ENCODE peak calls at places on chromosomes 13 and 19, in seven cellular contexts. P is PC-3, O is esophagus squamous epithelium, Q is endothelial cell of umbilical vein, U is cardiac muscle cell, I is mammary epithelial cell, L is testis. R is an unnamed sample. For H3K4me1, the result is how much of the 10 kb centered on the place peaks cover.

GRCh38 chr13:100828226-100828625 is 153.6 kb upstream of the TMTC4 start:
- DNase-seq in O (no peak), L (no peak), U (peak), P (no peak), Q (no peak), I (no peak), R (no peak)

GRCh38 chr13:48154671-48155070 is 59.8 kb upstream of the MED4 start:
- DNase-seq in P (no peak), Q (no peak), U (no peak), O (no peak), L (no peak), I (no peak), R (no peak)

GRCh38 chr13:40981361-40981760 is 37.8 kb downstream of the ELF1 start:
- DNase-seq in P (no peak), U (peak), L (no peak), I (no peak), O (no peak), Q (peak), R (no peak)

GRCh38 chr19:6743714-6744380 is 4.4 kb downstream of the TRIP10 start:
- DNase-seq in O (no peak), U (no peak), P (peak), L (no peak), Q (no peak), I (no peak), R (no peak)

GRCh38 chr19:50311723-50312635 is 17.2 kb downstream of the KCNC3 start:
- DNase-seq in I (no peak), U (peak), Q (no peak), O (no peak), L (peak), P (peak), R (no peak)

GRCh38 chr13:33174491-33174890 is 111.1 kb downstream of the STARD13 start:
- DNase-seq in Q (no peak), L (no peak), P (no peak), O (no peak), U (no peak), I (no peak), R (no peak)

GRCh38 chr19:624433-625109 is 8.8 kb downstream of the POLRMT start:
- DNase-seq in Q (no peak), O (no peak), U (no peak), P (no peak), L (no peak), I (no peak), R (no peak)

GRCh38 chr13:113489549-113490495 is 689 bp downstream of the DCUN1D2 start:
- DNase-seq in Q (peak), L (peak), P (peak), I (peak), O (no peak), U (peak), R (no peak)

GRCh38 chr13:58587183-58587582 is 955.6 kb downstream of the PCDH17 start:
- DNase-seq in L (no peak), Q (no peak), I (no peak), O (no peak), P (no peak), U (no peak), R (no peak)

GRCh38 chr13:29459818-29460335 is 135.6 kb downstream of the SLC7A1 start:
- DNase-seq in L (no peak), Q (no peak), P (no peak), U (no peak), I (peak), O (no peak), R (no peak)

GRCh38 chr19:405138-405965 is 3.6 kb downstream of the C2CD4C start:
- DNase-seq in L (no peak), U (no peak), P (no peak), Q (no peak), I (no peak), O (no peak), R (no peak)

GRCh38 chr19:49309087-49309486 is 15.9 kb downstream of the SLC6A16 start:
- DNase-seq in P (no peak), I (no peak), U (no peak), Q (no peak), O (no peak), L (no peak), R (no peak)

GRCh38 chr13:77868717-77869116 is 49.9 kb downstream of the EDNRB start:
- DNase-seq in I (peak), L (no peak), U (no peak), O (no peak), Q (peak), P (peak), R (no peak)

GRCh38 chr13:76336889-76337844 is 549.0 kb downstream of the KCTD12 start:
- DNase-seq in P (no peak), Q (no peak), O (no peak), U (no peak), L (no peak), I (no peak), R (no peak)

GRCh38 chr13:19157461-19157860 is 24.2 kb downstream of the TUBA3C start:
- DNase-seq in O (no peak), Q (no peak), U (no peak), P (no peak), L (no peak), I (no peak), R (no peak)

GRCh38 chr13:106049171-106049570 is 486.3 kb downstream of the EFNB2 start:
- DNase-seq in P (no peak), U (no peak), O (no peak), L (no peak), I (no peak), Q (no peak), R (no peak)

GRCh38 chr19:38715540-38715939 is 28.7 kb downstream of the CAPN12 start:
- DNase-seq in O (no peak), I (no peak), L (peak), P (no peak), U (no peak), Q (no peak), R (peak)

GRCh38 chr13:109547942-109548860 is 238.2 kb downstream of the IRS2 start:
- DNase-seq in O (no peak), L (no peak), I (no peak), U (no peak), P (no peak), Q (no peak), R (no peak)

GRCh38 chr13:30796833-30797601 is 61.7 kb downstream of the ALOX5AP start:
- DNase-seq in O (no peak), I (peak), P (peak), Q (peak), L (no peak), U (peak), R (no peak)

GRCh38 chr19:1069009-1069779 is 2.2 kb downstream of the ARHGAP45 start:
- DNase-seq in U (no peak), Q (peak), I (no peak), O (no peak), P (no peak), L (peak), R (no peak)

GRCh38 chr19:4015705-4016402 is 8.3 kb downstream of the PIAS4 start:
- DNase-seq in Q (no peak), I (no peak), U (no peak), O (no peak), P (no peak), L (peak), R (no peak)

GRCh38 chr13:112693831-112694497 is 4.1 kb downstream of the ATP11A start:
- DNase-seq in O (no peak), L (peak), U (peak), P (peak), Q (peak), I (peak), R (no peak)

GRCh38 chr13:95243207-95243606 is 58.0 kb downstream of the ABCC4 start:
- DNase-seq in L (no peak), U (no peak), I (no peak), Q (no peak), O (no peak), P (no peak), R (no peak)

GRCh38 chr19:41726493-41726892 is 18.1 kb downstream of the CEACAM5 start:
- DNase-seq in U (no peak), P (no peak), L (no peak), I (no peak), Q (no peak), O (no peak), R (no peak)

GRCh38 chr13:20582026-20582425 is 15.1 kb downstream of the IFT88 start:
- DNase-seq in O (no peak), P (no peak), I (no peak), U (no peak), Q (peak), L (no peak), R (no peak)

GRCh38 chr19:34480971-34481821 is at the start of gene WTIP:
- DNase-seq in Q (peak), L (peak), P (peak), O (no peak), U (peak), I (peak), R (peak)

GRCh38 chr19:45215391-45216191 is 29.6 kb downstream of the EXOC3L2 start:
- DNase-seq in I (peak), U (no peak), O (no peak), Q (peak), P (peak), L (peak), R (no peak)

GRCh38 chr19:18196511-18196845 is 3.5 kb downstream of the MPV17L2 start:
- DNase-seq in U (no peak), L (no peak), O (no peak), P (no peak), I (no peak), Q (no peak), R (no peak)

GRCh38 chr13:53161231-53161630 is 132.6 kb downstream of the OLFM4 start:
- DNase-seq in Q (no peak), L (no peak), U (no peak), P (no peak), I (no peak), O (no peak), R (no peak)
- H3K4me1 ChIP-seq in Q (under half), L (under half), U (under half), P (under half), I (under half), O (under half), R (under half)

DNA sequence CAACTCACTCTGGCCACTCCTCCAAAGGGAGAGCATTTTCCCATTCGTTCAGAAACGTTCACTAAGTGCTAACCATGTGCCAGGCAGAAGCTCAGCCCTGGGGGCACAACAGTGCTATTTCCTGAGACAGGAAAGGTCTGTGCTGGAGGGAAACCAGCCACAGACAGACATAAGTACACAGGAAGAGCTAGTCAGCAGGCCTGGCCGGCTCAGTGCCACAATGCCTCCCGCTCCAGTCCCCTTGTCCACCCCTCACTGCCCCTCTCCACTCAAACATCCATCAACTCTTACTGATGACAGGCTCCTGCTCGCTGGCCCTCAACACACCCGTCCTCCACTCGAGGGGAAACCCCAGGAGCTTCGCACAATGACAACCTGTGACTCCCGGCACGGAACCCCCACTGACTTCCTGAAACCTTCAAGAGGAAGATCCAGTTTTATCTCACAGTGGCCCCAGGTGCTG is 11.3 kb upstream of the PLA2G4C start:
- DNase-seq in Q (peak), I (peak), L (no peak), O (no peak), P (peak), U (peak), R (no peak)
- H3K27ac ChIP-seq in Q (peak), I (no peak), L (no peak), O (peak), P (peak), U (no peak), R (no peak)

GRCh38 chr13:34833562-34834182 is 108.4 kb upstream of the NBEA start:
- DNase-seq in O (no peak), Q (peak), L (no peak), I (peak), P (peak), U (no peak), R (no peak)
- TF ChIP-seq CTCF in O (no peak), Q (peak), L (no peak), I (peak), P (peak), U (no peak), R (no peak)

DNA sequence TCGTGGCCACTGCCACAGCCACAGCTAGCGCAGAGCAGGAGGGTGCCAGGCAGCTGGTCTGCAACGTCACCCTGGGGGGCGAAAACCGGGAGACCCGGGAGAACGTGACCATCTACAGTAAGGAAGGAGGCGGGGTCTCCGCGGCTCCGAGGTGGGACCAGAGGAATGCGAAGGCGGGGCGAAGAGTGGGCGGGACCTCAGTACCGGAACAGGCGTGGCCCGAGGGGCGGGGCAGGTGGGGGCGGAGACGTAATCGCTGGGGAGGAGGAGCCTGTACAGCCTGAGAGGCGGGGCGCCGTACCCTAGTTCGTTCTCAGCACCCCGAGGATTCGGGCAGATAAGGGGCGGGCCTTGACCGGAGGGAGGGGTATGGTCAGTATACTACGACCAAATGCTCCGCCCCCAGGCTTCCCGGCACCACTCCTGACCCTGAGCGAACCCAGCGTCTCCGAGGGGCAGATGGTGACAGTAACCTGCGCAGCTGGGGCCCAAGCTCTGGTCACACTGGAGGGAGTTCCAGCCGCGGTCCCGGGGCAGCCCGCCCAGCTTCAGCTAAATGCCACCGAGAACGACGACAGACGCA is 2.5 kb downstream of the ICAM5 start:
- DNase-seq in O (no peak), L (peak), Q (peak), I (peak), U (peak), P (peak), R (peak)
- H3K4me1 ChIP-seq in O (half or more), L (under half), Q (under half), I (under half), U (under half), P (under half), R (half or more)

DNA sequence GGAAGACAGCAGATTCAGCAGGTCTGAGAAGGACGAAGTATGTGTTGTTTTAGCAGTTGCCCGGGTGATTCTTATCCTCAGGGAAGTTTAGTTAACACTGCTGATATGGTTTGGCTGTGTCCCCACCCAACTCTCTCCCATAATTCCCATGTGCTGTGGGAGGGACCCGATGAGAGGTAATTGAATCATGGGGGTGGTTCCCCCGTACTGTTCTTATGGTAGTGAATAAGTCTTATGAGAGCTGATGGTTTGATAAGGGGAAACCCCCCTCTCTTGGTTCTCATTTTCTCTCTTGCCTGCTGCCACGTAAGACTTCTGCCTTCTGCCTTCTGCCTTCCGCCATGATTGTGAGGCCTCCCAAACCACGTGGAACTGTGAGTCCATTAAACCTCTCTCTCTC is 81.0 kb upstream of the UBAC2 start:
- DNase-seq in I (peak), U (no peak), P (no peak), L (no peak), O (no peak), Q (no peak), R (no peak)
- H3K27ac ChIP-seq in I (no peak), U (no peak), P (no peak), L (no peak), O (no peak), Q (no peak), R (no peak)

GRCh38 chr19:2207991-2208860 is 27.9 kb downstream of the PLEKHJ1 start:
- DNase-seq in U (peak), P (no peak), O (no peak), Q (peak), I (no peak), L (peak), R (peak)
- TF ChIP-seq CTCF in U (peak), P (no peak), O (no peak), Q (peak), I (no peak), L (no peak), R (no peak)

GRCh38 chr13:46057251-46058015 is 4.9 kb upstream of the ZC3H13 start:
- DNase-seq in Q (no peak), I (peak), P (no peak), O (no peak), U (no peak), L (no peak), R (no peak)

GRCh38 chr13:46050771-46051170 is 1.8 kb downstream of the ZC3H13 start:
- DNase-seq in L (no peak), O (no peak), Q (no peak), I (no peak), U (no peak), P (no peak), R (no peak)

GRCh38 chr13:46051958-46052313 is 610 bp downstream of the ZC3H13 start:
- DNase-seq in Q (peak), O (no peak), L (no peak), I (no peak), U (no peak), P (no peak), R (no peak)

GRCh38 chr13:46052314-46053161 is at the start of gene ZC3H13:
- DNase-seq in I (peak), U (peak), Q (peak), O (peak), P (peak), L (peak), R (peak)

DNA sequence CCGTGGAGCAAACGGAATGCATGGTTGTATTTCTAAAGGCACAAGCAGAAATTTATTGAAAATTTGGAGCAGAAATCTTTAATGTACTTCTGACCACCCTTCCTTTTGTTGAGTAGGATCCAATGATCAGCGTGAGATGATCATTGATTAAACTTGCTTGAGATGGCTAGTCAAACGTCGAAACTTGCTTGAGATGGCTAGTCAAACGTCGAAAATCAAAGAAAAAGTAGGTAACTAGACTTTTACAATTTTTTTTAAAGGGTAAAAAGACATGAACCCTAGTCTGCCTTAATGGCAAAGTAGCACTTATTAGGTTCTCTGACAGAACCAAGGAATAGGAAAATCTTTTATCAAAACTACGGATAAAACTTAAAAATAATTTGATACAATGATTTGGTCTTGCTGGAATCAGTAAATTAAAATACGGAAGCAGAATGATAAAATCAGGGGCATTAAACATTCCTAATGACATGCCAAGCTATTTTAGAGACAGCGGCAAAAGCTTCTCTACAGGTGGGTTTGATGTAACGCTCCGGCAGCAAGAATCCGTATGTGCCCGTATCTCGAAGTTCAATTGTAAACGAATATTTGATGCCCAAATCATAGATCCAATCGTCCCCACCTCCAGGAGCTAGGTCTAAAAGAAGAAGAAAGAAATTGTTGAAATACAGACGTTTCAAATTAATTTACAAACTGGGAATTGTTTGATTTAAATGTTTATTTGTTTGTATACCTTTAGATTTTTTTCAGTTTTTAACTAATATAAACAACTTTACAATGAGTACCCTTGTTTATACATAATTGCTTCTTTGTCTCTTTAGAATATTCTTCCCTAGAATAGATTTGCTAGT is 841 bp upstream of the ZC3H13 start:
- DNase-seq in O (no peak), L (no peak), U (no peak), Q (no peak), P (no peak), I (no peak), R (no peak)
- H3K4me1 ChIP-seq in O (under half), L (under half), U (under half), Q (under half), P (under half), I (under half), R (under half)

R was measured in thoracic aorta.